ENCODE peak calls at places on chromosome X, in four cellular contexts. One of them, this sample, is unnamed.

GRCh38 chrX:52576474-52576873 is 59.6 kb upstream of the XAGE1B start:
- DNase-seq in upper lobe of left lung: no peak
- DNase-seq in transverse colon: no peak
- DNase-seq in stomach: no peak
- DNase-seq in this sample: no peak

GRCh38 chrX:74286950-74287349 is 17.0 kb upstream of the ZCCHC13 start:
- DNase-seq in transverse colon: no peak
- DNase-seq in stomach: no peak
- DNase-seq in upper lobe of left lung: no peak
- DNase-seq in this sample: no peak

GRCh38 chrX:47540754-47541538 is 20.1 kb upstream of the ARAF start:
- DNase-seq in stomach: peak
- DNase-seq in upper lobe of left lung: no peak
- DNase-seq in transverse colon: peak
- DNase-seq in this sample: peak

GRCh38 chrX:133880032-133880443 is 105.4 kb downstream of the GPC3 start:
- DNase-seq in stomach: no peak
- DNase-seq in upper lobe of left lung: no peak
- DNase-seq in transverse colon: no peak
- DNase-seq in this sample: no peak

GRCh38 chrX:41108007-41108683 is 22.9 kb downstream of the USP9X start:
- DNase-seq in upper lobe of left lung: no peak
- DNase-seq in stomach: no peak
- DNase-seq in transverse colon: no peak
- DNase-seq in this sample: no peak

GRCh38 chrX:122046226-122046625 is 998.8 kb downstream of the GLUD2 start:
- DNase-seq in upper lobe of left lung: no peak
- DNase-seq in transverse colon: no peak
- DNase-seq in stomach: no peak
- DNase-seq in this sample: no peak

GRCh38 chrX:24133280-24133679 is 16.2 kb upstream of the ZFX start:
- DNase-seq in stomach: no peak
- DNase-seq in upper lobe of left lung: no peak
- DNase-seq in transverse colon: no peak
- DNase-seq in this sample: no peak

GRCh38 chrX:24877854-24878650 is 137.7 kb downstream of the ARX start:
- DNase-seq in upper lobe of left lung: no peak
- DNase-seq in stomach: no peak
- DNase-seq in transverse colon: no peak
- DNase-seq in this sample: no peak

GRCh38 chrX:109049903-109050302 is 313.5 kb upstream of the IRS4 start:
- DNase-seq in stomach: no peak
- DNase-seq in upper lobe of left lung: no peak
- DNase-seq in transverse colon: no peak
- DNase-seq in this sample: no peak

GRCh38 chrX:9816094-9816700 is 30.0 kb downstream of the SHROOM2 start:
- DNase-seq in stomach: no peak
- DNase-seq in transverse colon: no peak
- DNase-seq in upper lobe of left lung: no peak
- DNase-seq in this sample: no peak

GRCh38 chrX:153744210-153745066 is 19.6 kb upstream of the PLXNB3 start:
- DNase-seq in transverse colon: no peak
- DNase-seq in upper lobe of left lung: peak
- DNase-seq in stomach: no peak
- DNase-seq in this sample: peak

GRCh38 chrX:53561912-53562311 is 124.6 kb downstream of the HUWE1 start:
- DNase-seq in stomach: no peak
- DNase-seq in transverse colon: no peak
- DNase-seq in upper lobe of left lung: no peak
- DNase-seq in this sample: no peak

GRCh38 chrX:96685205-96686099 is 810 bp downstream of the DIAPH2 start:
- DNase-seq in transverse colon: peak
- DNase-seq in upper lobe of left lung: no peak
- DNase-seq in stomach: peak
- DNase-seq in this sample: peak

GRCh38 chrX:40521868-40522450 is 58.8 kb upstream of the ATP6AP2 start:
- DNase-seq in upper lobe of left lung: peak
- DNase-seq in stomach: no peak
- DNase-seq in transverse colon: no peak
- DNase-seq in this sample: no peak

GRCh38 chrX:135384161-135384836 is 37.4 kb upstream of the SMIM10L2A start:
- DNase-seq in transverse colon: no peak
- DNase-seq in upper lobe of left lung: no peak
- DNase-seq in stomach: no peak
- DNase-seq in this sample: no peak

GRCh38 chrX:153551135-153551534 is 33.7 kb downstream of the ATP2B3 start:
- DNase-seq in upper lobe of left lung: no peak
- DNase-seq in stomach: no peak
- DNase-seq in transverse colon: no peak
- DNase-seq in this sample: no peak

GRCh38 chrX:39242187-39242586 is 440.9 kb downstream of the MID1IP1 start:
- DNase-seq in transverse colon: peak
- DNase-seq in upper lobe of left lung: no peak
- DNase-seq in stomach: peak
- DNase-seq in this sample: no peak

GRCh38 chrX:131802836-131803626 is 220.1 kb upstream of the STK26 start:
- DNase-seq in upper lobe of left lung: no peak
- DNase-seq in transverse colon: peak
- DNase-seq in stomach: peak
- DNase-seq in this sample: no peak

GRCh38 chrX:22912598-22912997 is 87.2 kb upstream of the DDX53 start:
- DNase-seq in transverse colon: no peak
- DNase-seq in upper lobe of left lung: no peak
- DNase-seq in stomach: no peak
- DNase-seq in this sample: no peak

GRCh38 chrX:39909996-39910395 is 187.8 kb downstream of the BCOR start:
- DNase-seq in stomach: no peak
- DNase-seq in upper lobe of left lung: no peak
- DNase-seq in transverse colon: no peak
- DNase-seq in this sample: no peak

GRCh38 chrX:129188223-129188622 is 335.1 kb downstream of the SMARCA1 start:
- DNase-seq in upper lobe of left lung: no peak
- DNase-seq in transverse colon: no peak
- DNase-seq in stomach: no peak
- DNase-seq in this sample: no peak

GRCh38 chrX:313546-313945 is 5.0 kb downstream of the GTPBP6 start:
- DNase-seq in transverse colon: no peak
- DNase-seq in upper lobe of left lung: no peak
- DNase-seq in stomach: no peak
- DNase-seq in this sample: no peak

GRCh38 chrX:29746326-29746725 is 469.0 kb upstream of the MAGEB2 start:
- DNase-seq in transverse colon: no peak
- DNase-seq in upper lobe of left lung: no peak
- DNase-seq in stomach: no peak
- DNase-seq in this sample: no peak

GRCh38 chrX:2451456-2452316 is 49.1 kb downstream of the DHRSX start:
- DNase-seq in stomach: no peak
- DNase-seq in upper lobe of left lung: no peak
- DNase-seq in transverse colon: no peak
- DNase-seq in this sample: no peak

GRCh38 chrX:111742018-111742417 is 61.0 kb downstream of the ALG13 start:
- DNase-seq in upper lobe of left lung: no peak
- DNase-seq in stomach: no peak
- DNase-seq in transverse colon: no peak
- DNase-seq in this sample: no peak

GRCh38 chrX:107826286-107827136 is 845 bp downstream of the MID2 start:
- DNase-seq in upper lobe of left lung: peak
- DNase-seq in stomach: peak
- DNase-seq in transverse colon: peak
- DNase-seq in this sample: no peak
- H3K4me3 ChIP-seq in upper lobe of left lung: peak
- H3K4me3 ChIP-seq in stomach: peak
- H3K4me3 ChIP-seq in transverse colon: peak
- H3K4me3 ChIP-seq in this sample: peak

DNA sequence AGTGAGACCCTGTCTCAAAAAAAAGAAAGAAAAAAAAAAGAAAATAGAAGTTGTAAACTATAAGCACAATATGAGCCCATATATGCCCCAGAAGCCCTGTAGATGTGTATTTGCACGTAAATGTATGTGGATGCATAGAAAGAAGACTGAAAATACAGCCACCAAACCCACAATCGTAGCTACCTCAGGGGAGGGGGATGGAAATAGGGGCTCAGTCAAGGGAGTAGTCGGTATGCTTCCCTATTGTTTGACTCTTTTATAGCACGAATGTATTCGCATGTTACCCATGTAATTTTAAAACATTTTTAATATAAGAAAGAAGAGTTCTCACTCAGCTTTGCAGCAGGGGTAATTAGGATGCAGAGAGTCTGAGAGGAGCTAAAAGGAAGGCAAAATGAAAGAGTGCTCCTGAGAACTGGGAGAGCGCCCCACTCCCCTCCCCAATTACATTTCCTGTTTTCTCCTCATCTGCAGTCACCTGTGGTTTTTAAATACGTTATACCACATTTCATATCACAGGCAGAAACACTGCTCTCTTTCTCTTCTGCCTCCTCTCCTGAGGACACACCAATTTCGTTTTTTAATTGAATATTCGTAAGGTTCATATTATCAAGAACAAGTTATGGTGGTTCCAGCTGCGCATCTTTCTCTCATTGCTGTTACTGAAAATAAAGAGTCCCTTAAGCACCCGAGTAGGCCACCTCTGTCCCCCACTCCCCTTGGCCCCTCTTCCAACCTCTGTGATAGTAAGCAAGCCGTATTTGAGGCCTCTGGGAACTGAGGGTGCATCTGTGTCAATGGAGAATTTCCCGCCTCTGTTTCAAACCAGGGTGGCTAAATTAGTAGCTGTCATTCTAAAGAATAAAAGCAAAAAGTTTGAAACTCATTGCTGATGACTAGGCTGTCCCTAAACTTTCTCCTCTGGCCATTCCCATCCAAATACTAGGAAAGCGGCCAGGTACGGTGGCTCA is 10.7 kb downstream of the SEPTIN6 start:
- DNase-seq in transverse colon: no peak
- DNase-seq in stomach: no peak
- DNase-seq in upper lobe of left lung: no peak
- DNase-seq in this sample: no peak
- TF ChIP-seq POLR2AphosphoS5 in transverse colon: no peak
- TF ChIP-seq POLR2AphosphoS5 in stomach: peak
- TF ChIP-seq POLR2AphosphoS5 in upper lobe of left lung: no peak
- TF ChIP-seq POLR2AphosphoS5 in this sample: no peak

GRCh38 chrX:49175875-49176274 is 4.2 kb downstream of the PLP2 start:
- DNase-seq in transverse colon: no peak
- DNase-seq in upper lobe of left lung: peak
- DNase-seq in stomach: no peak
- DNase-seq in this sample: no peak

GRCh38 chrX:49171752-49172279 is at the start of gene PLP2:
- DNase-seq in transverse colon: peak
- DNase-seq in stomach: peak
- DNase-seq in upper lobe of left lung: peak
- DNase-seq in this sample: no peak

GRCh38 chrX:49174723-49175122 is 3.0 kb downstream of the PLP2 start:
- DNase-seq in stomach: no peak
- DNase-seq in transverse colon: no peak
- DNase-seq in upper lobe of left lung: no peak
- DNase-seq in this sample: no peak

GRCh38 chrX:49175435-49175834 is 3.7 kb downstream of the PLP2 start:
- DNase-seq in stomach: no peak
- DNase-seq in transverse colon: no peak
- DNase-seq in upper lobe of left lung: no peak
- DNase-seq in this sample: peak

DNA sequence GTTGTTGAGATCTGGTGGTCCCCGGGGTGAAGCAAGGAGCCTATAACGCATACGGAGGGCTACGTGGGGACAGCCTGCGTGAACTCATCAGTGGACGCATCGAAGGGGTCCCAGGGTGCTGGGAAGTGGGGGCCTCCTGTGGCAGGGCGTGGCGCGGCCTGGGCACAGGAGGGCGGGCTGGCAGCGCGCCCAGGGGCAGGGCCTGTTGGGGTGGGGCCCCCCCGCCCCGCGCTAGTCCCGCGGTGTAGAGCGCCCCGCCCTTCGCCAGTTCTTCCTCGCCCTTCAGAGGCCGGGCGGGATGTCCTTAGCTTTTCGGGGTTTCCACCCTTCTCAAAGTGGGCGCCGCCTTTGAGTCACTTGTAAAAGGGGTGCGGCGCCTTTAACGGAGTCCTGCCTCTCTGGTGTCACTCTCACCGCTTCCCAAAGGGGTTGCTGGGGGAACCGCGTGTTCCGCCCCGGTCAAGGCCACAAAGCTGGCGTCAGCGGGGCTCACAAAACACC is 632 bp downstream of the PLP2 start:
- DNase-seq in stomach: peak
- DNase-seq in upper lobe of left lung: peak
- DNase-seq in transverse colon: peak
- DNase-seq in this sample: peak
- TF ChIP-seq EP300 in stomach: no peak
- TF ChIP-seq EP300 in upper lobe of left lung: no peak
- TF ChIP-seq EP300 in transverse colon: peak
- TF ChIP-seq EP300 in this sample: no peak

GRCh38 chrX:100647739-100648138 is 3.7 kb downstream of the SRPX2 start:
- DNase-seq in transverse colon: no peak
- DNase-seq in stomach: no peak
- DNase-seq in upper lobe of left lung: no peak
- DNase-seq in this sample: no peak
- H3K4me3 ChIP-seq in transverse colon: no peak
- H3K4me3 ChIP-seq in stomach: no peak
- H3K4me3 ChIP-seq in upper lobe of left lung: no peak
- H3K4me3 ChIP-seq in this sample: no peak

GRCh38 chrX:15854080-15854655 is 445 bp downstream of the AP1S2 start:
- DNase-seq in transverse colon: peak
- DNase-seq in upper lobe of left lung: peak
- DNase-seq in stomach: peak
- DNase-seq in this sample: peak
- TF ChIP-seq POLR2AphosphoS5 in transverse colon: no peak
- TF ChIP-seq POLR2AphosphoS5 in upper lobe of left lung: peak
- TF ChIP-seq POLR2AphosphoS5 in stomach: no peak
- TF ChIP-seq POLR2AphosphoS5 in this sample: no peak

GRCh38 chrX:16606142-16606720 is 43.7 kb upstream of the S100G start:
- DNase-seq in stomach: no peak
- DNase-seq in transverse colon: no peak
- DNase-seq in upper lobe of left lung: no peak
- DNase-seq in this sample: no peak
- TF ChIP-seq EP300 in stomach: no peak
- TF ChIP-seq EP300 in transverse colon: no peak
- TF ChIP-seq EP300 in upper lobe of left lung: no peak
- TF ChIP-seq EP300 in this sample: no peak

DNA sequence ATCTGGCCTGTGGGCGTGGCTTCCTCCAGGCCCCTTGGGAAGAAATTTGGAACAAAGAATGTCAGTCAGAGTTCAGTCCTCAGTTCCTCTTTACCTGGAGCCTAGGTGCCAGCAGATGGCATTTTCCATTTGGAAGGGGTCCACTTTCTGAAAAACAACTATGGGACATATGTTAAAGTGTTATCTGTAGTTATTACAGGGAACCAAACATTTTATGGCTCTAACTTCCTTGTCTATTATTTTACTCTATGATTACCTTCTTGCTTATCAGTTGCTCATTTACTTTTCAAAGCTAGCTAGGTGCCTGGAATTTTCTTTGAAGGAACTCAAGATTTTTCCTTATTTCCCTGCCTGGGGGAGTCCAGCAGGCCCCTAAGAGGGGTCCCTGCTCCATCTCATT is 159.8 kb upstream of the PUDP start:
- DNase-seq in stomach: no peak
- DNase-seq in transverse colon: no peak
- DNase-seq in upper lobe of left lung: no peak
- DNase-seq in this sample: no peak
- H3K4me3 ChIP-seq in stomach: no peak
- H3K4me3 ChIP-seq in transverse colon: no peak
- H3K4me3 ChIP-seq in upper lobe of left lung: no peak
- H3K4me3 ChIP-seq in this sample: no peak

This sample was measured in suprapubic skin.